ENCODE peak calls at places on chromosome 5, in six cellular contexts. X, K, E, S, R and W are unnamed samples.

GRCh38 chr5:171598279-171599152 is 179.1 kb downstream of the FGF18 start:
- DNase-seq in X (no peak), K (no peak), E (no peak), S (no peak), R (no peak), W (no peak)

GRCh38 chr5:73901045-73901444 is 275.0 kb downstream of the ARHGEF28 start:
- DNase-seq in X (no peak), K (peak), E (no peak), S (peak), R (no peak), W (peak)

GRCh38 chr5:94618029-94618492 is 343 bp downstream of the KIAA0825 start:
- DNase-seq in X (no peak), K (peak), E (no peak), S (peak), R (peak), W (peak)

GRCh38 chr5:153445875-153446567 is 44.4 kb upstream of the GRIA1 start:
- DNase-seq in X (no peak), K (no peak), E (no peak), S (no peak), R (no peak), W (no peak)

GRCh38 chr5:5198111-5198510 is 58.0 kb downstream of the ADAMTS16 start:
- DNase-seq in X (no peak), K (no peak), E (no peak), S (no peak), R (no peak), W (no peak)

GRCh38 chr5:116883875-116884274 is 309.3 kb upstream of the SEMA6A start:
- DNase-seq in X (no peak), K (no peak), E (no peak), S (no peak), R (no peak), W (no peak)

GRCh38 chr5:87770601-87771121 is 357.9 kb upstream of the CCNH start:
- DNase-seq in X (no peak), K (no peak), E (no peak), S (no peak), R (no peak), W (peak)

GRCh38 chr5:95858023-95858461 is 35.5 kb upstream of the GLRX start:
- DNase-seq in X (no peak), K (no peak), E (no peak), S (no peak), R (no peak), W (no peak)

GRCh38 chr5:90967851-90968250 is 409.3 kb downstream of the ADGRV1 start:
- DNase-seq in X (no peak), K (no peak), E (no peak), S (no peak), R (no peak), W (no peak)

GRCh38 chr5:132026516-132027008 is 15.1 kb upstream of the ACSL6 start:
- DNase-seq in X (no peak), K (no peak), E (peak), S (no peak), R (no peak), W (no peak)

GRCh38 chr5:79702606-79703380 is 13.2 kb downstream of the CMYA5 start:
- DNase-seq in X (no peak), K (no peak), E (peak), S (no peak), R (peak), W (peak)

GRCh38 chr5:59296317-59297264 is 596.9 kb downstream of the PDE4D start:
- DNase-seq in X (no peak), K (no peak), E (no peak), S (no peak), R (no peak), W (no peak)

GRCh38 chr5:76660360-76660759 is 37.2 kb upstream of the F2RL2 start:
- DNase-seq in X (no peak), K (no peak), E (no peak), S (no peak), R (no peak), W (no peak)

GRCh38 chr5:140108093-140109049 is 5.5 kb upstream of the PURA start:
- DNase-seq in X (no peak), K (peak), E (no peak), S (peak), R (peak), W (peak)

GRCh38 chr5:109691248-109691574 is 1.5 kb downstream of the MAN2A1 start:
- DNase-seq in X (no peak), K (no peak), E (peak), S (no peak), R (no peak), W (no peak)

GRCh38 chr5:37751227-37751626 is 88.6 kb downstream of the GDNF start:
- DNase-seq in X (peak), K (no peak), E (no peak), S (no peak), R (no peak), W (no peak)

GRCh38 chr5:2352101-2352861 is 399.2 kb downstream of the IRX2 start:
- DNase-seq in X (no peak), K (no peak), E (no peak), S (no peak), R (no peak), W (no peak)

GRCh38 chr5:159916841-159917761 is 819 bp downstream of the ADRA1B start:
- DNase-seq in X (no peak), K (no peak), E (no peak), S (no peak), R (no peak), W (no peak)
- H3K4me3 ChIP-seq in X (no peak), K (peak), E (no peak), S (peak), R (no peak), W (no peak)

GRCh38 chr5:133458435-133458834 is 153.9 kb downstream of the FSTL4 start:
- DNase-seq in X (no peak), K (no peak), E (no peak), S (no peak), R (no peak), W (no peak)
- H3K27ac ChIP-seq in X (no peak), K (no peak), E (no peak), S (no peak), R (no peak), W (no peak)

DNA sequence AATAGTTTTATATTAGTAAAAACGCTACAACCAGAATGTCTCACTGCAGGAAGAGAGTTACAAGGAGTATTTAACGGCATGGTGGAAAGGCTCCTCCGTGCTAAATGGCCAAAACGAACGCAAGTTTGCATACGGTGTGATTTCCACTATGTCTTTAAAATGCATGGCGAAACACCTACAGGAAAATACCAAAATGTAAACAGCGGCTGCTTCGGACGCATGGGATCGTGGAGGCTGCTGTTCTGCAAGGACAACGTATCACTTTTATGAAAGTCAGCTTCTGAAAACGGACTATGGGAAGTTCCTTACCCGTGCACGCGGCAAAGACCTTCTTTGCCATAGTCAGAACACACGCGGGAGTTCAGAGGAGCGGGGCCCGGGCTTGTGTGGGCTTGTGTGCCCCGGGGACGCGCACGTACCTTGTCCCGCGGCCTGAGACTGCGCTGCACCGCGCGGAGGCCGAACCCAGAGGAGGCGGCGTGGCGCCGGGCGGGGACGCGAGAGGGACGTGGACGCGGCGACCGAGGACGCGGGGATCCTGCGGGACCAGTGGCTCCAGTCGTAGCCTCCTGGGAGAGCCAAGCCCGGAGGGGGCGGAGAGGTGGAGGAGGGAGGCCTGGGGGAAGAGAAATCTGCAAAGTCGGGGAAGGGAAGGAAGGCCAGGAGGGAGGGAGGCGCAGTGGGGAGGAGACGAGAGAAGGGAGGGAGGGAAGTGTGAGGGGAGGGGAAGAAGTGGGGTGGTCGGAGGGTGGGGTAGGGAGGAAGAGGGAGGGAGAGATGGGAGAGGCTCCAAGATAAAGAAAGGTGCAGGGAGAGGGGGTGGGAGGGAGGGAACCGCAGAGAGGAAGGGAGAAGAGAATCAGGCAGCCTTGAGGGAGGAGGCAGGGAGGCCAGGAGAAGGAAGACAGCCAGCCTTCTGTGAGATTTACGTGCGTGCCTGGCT is at the start of gene CMBL:
- DNase-seq in X (no peak), K (peak), E (peak), S (peak), R (no peak), W (peak)
- H3K4me3 ChIP-seq in X (peak), K (peak), E (peak), S (peak), R (no peak), W (peak)

GRCh38 chr5:16521561-16522090 is 56.0 kb upstream of the ZNF622 start:
- DNase-seq in X (no peak), K (peak), E (no peak), S (no peak), R (no peak), W (no peak)
- H3K27ac ChIP-seq in X (no peak), K (peak), E (no peak), S (peak), R (no peak), W (no peak)

DNA sequence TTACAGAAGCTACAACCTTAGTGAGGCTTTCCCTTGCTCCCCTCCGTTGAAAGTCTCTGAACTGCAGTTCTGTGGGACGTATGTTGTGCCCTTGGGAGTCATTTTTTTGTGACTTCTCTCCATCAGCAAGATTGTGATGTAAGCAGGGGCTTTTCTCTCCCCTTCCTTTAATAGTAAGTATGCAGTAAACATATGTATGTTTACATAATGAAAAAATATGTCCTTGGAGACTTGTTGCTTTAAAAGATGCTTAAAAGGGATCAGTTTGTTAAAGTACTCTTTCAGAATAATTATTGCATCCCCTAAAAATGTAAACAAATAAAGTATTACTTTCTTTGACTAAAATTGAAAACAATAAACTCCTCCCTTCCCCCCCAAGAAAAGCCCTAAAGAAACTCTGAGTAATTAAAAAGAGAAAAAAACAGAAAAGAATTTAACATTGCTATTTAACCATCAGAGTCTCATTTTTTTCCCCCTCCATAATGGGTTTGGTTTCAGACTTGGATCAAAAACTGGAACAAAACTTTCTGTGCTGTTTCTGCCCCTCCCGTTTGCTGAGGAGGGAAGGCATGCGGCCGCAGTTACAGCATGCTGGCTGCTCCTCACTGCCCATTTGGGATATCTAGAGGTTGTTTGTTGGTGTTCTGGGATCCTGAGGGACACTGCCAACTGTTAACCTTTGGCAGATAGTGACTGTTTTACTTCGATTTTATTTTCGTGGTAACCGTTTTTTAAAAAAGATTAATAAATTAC is 40.2 kb downstream of the TRIO start:
- DNase-seq in X (no peak), K (no peak), E (no peak), S (peak), R (no peak), W (no peak)
- H3K4me3 ChIP-seq in X (no peak), K (no peak), E (no peak), S (no peak), R (no peak), W (no peak)